ENCODE peak calls at places on chromosomes 4 and X, in eight cellular contexts. One of them, this sample, is unnamed.

GRCh38 chr4:6277935-6278800 is 8.5 kb downstream of the WFS1 start:
- DNase-seq in GM12865: no peak
- DNase-seq in progenitor cell of endocrine pancreas: no peak
- DNase-seq in Calu3: no peak
- DNase-seq in neural progenitor cell: no peak
- DNase-seq in GM20000: no peak
- DNase-seq in GM06990: no peak
- DNase-seq in fibroblast of lung: peak; percentile 3
- DNase-seq in this sample: no peak

GRCh38 chr4:87839309-87839946 is 6.7 kb downstream of the MEPE start:
- DNase-seq in fibroblast of lung: peak; percentile 37
- DNase-seq in GM20000: peak; percentile 42
- DNase-seq in neural progenitor cell: peak; percentile 56
- DNase-seq in GM06990: no peak
- DNase-seq in Calu3: no peak
- DNase-seq in progenitor cell of endocrine pancreas: no peak
- DNase-seq in GM12865: peak; percentile 45
- DNase-seq in this sample: no peak

GRCh38 chrX:52988985-52989917 is 30.9 kb upstream of the FAM156A start:
- DNase-seq in GM06990: no peak
- DNase-seq in progenitor cell of endocrine pancreas: no peak
- DNase-seq in neural progenitor cell: no peak
- DNase-seq in fibroblast of lung: peak; percentile 33
- DNase-seq in Calu3: peak; percentile 23
- DNase-seq in GM12865: no peak
- DNase-seq in GM20000: no peak
- DNase-seq in this sample: no peak

GRCh38 chrX:133482345-133483041 is 67.2 kb upstream of the GPC4 start:
- DNase-seq in GM06990: no peak
- DNase-seq in fibroblast of lung: peak; percentile 58
- DNase-seq in GM12865: no peak
- DNase-seq in progenitor cell of endocrine pancreas: no peak
- DNase-seq in neural progenitor cell: no peak
- DNase-seq in GM20000: no peak
- DNase-seq in Calu3: no peak
- DNase-seq in this sample: no peak

GRCh38 chr4:125739760-125740159 is 425.0 kb downstream of the FAT4 start:
- DNase-seq in GM20000: no peak
- DNase-seq in progenitor cell of endocrine pancreas: no peak
- DNase-seq in neural progenitor cell: no peak
- DNase-seq in GM12865: no peak
- DNase-seq in GM06990: no peak
- DNase-seq in Calu3: no peak
- DNase-seq in fibroblast of lung: peak; percentile 55
- DNase-seq in this sample: no peak

GRCh38 chrX:118727686-118728339 is 407 bp downstream of the IL13RA1 start:
- DNase-seq in fibroblast of lung: peak; percentile 36
- DNase-seq in GM12865: no peak
- DNase-seq in Calu3: peak; percentile 42
- DNase-seq in GM20000: no peak
- DNase-seq in progenitor cell of endocrine pancreas: no peak
- DNase-seq in GM06990: no peak
- DNase-seq in neural progenitor cell: peak; percentile 29
- DNase-seq in this sample: no peak

GRCh38 chrX:24424948-24425347 is 40.1 kb upstream of the PDK3 start:
- DNase-seq in GM20000: no peak
- DNase-seq in neural progenitor cell: no peak
- DNase-seq in GM06990: no peak
- DNase-seq in Calu3: no peak
- DNase-seq in fibroblast of lung: peak; percentile 35
- DNase-seq in progenitor cell of endocrine pancreas: no peak
- DNase-seq in GM12865: no peak
- DNase-seq in this sample: no peak

GRCh38 chr4:129532573-129532972 is 436.6 kb downstream of the C4orf33 start:
- DNase-seq in progenitor cell of endocrine pancreas: no peak
- DNase-seq in Calu3: no peak
- DNase-seq in GM20000: no peak
- DNase-seq in fibroblast of lung: no peak
- DNase-seq in neural progenitor cell: no peak
- DNase-seq in GM06990: no peak
- DNase-seq in GM12865: no peak
- DNase-seq in this sample: no peak

GRCh38 chr4:20878806-20879205 is 178.5 kb downstream of the PACRGL start:
- DNase-seq in GM20000: no peak
- DNase-seq in GM12865: no peak
- DNase-seq in Calu3: no peak
- DNase-seq in neural progenitor cell: peak; percentile 43
- DNase-seq in fibroblast of lung: no peak
- DNase-seq in GM06990: no peak
- DNase-seq in progenitor cell of endocrine pancreas: no peak
- DNase-seq in this sample: no peak

GRCh38 chr4:140851032-140851636 is 94.9 kb upstream of the TBC1D9 start:
- DNase-seq in GM12865: peak; percentile 76
- DNase-seq in GM20000: peak; percentile 62
- DNase-seq in neural progenitor cell: peak; percentile 80
- DNase-seq in GM06990: peak; percentile 22
- DNase-seq in fibroblast of lung: peak; percentile 43
- DNase-seq in progenitor cell of endocrine pancreas: peak; percentile 47
- DNase-seq in Calu3: peak; percentile 44
- DNase-seq in this sample: no peak

GRCh38 chr4:45946699-45947098 is 177.2 kb downstream of the GABRG1 start:
- DNase-seq in progenitor cell of endocrine pancreas: no peak
- DNase-seq in GM06990: no peak
- DNase-seq in fibroblast of lung: no peak
- DNase-seq in GM12865: no peak
- DNase-seq in Calu3: no peak
- DNase-seq in neural progenitor cell: no peak
- DNase-seq in GM20000: no peak
- DNase-seq in this sample: no peak

DNA sequence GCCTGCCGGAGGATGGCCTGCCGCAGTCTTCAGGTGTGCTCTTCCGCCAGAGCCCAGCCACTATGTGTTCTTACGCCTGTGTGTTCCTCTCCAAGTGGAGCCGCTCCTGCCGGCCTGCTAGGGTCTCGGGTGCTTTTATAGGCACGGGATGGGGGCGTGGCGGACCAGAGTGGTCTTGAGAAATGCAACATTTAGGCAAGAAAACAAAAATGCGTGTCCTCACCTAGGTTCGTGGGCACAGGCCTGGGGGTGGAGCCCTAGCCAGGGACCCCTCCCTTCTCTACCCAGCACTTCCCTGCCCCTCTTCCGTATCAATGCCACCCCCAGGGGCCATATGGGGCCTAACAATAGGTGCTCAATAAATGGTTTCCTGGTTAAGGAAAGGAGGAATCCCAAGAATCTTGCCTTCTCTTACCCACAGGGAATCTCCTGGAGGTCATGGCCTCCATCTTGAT is 34.4 kb upstream of the LRBA start:
- DNase-seq in GM20000: no peak
- DNase-seq in GM12865: no peak
- DNase-seq in progenitor cell of endocrine pancreas: no peak
- DNase-seq in fibroblast of lung: no peak
- DNase-seq in neural progenitor cell: peak; percentile 33
- DNase-seq in Calu3: no peak
- DNase-seq in GM06990: no peak
- DNase-seq in this sample: no peak
- TF ChIP-seq CTCF in GM20000: no peak
- TF ChIP-seq CTCF in GM12865: no peak
- TF ChIP-seq CTCF in progenitor cell of endocrine pancreas: no peak
- TF ChIP-seq CTCF in fibroblast of lung: no peak
- TF ChIP-seq CTCF in neural progenitor cell: no peak
- TF ChIP-seq CTCF in Calu3: no peak
- TF ChIP-seq CTCF in GM06990: no peak
- TF ChIP-seq CTCF in this sample: no peak

DNA sequence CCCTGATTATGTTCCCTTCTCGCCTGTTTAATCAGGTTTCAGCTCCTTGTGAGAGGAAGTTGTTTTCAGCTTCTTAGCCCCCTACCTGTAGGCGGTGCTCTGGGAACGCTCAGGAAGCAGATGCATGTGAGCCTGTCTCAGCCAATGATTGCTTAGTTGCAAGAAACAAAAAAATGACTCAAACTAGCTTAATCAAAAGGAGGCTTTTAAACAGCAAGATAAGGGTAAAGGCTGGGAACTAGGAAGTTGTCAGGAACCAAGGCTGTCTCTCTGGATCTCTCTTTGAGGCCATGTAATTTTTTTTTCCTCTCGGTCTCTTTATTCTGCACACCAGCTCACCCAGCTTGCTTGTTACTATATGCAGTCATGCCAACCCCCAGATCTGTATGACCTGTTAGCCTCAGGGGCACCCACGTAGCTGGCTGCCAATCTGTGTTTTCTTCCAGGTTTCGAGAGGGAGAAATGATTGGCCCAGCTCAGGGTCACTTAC is 109.1 kb downstream of the PTTG2 start:
- DNase-seq in progenitor cell of endocrine pancreas: peak; percentile 39
- DNase-seq in GM06990: no peak
- DNase-seq in neural progenitor cell: peak; percentile 74
- DNase-seq in fibroblast of lung: peak; percentile 86
- DNase-seq in Calu3: peak; percentile 64
- DNase-seq in GM20000: peak; percentile 34
- DNase-seq in GM12865: peak; percentile 67
- DNase-seq in this sample: no peak
- TF ChIP-seq CTCF in progenitor cell of endocrine pancreas: peak; percentile 70
- TF ChIP-seq CTCF in GM06990: peak; percentile 78
- TF ChIP-seq CTCF in neural progenitor cell: peak; percentile 73
- TF ChIP-seq CTCF in fibroblast of lung: peak; percentile 63
- TF ChIP-seq CTCF in Calu3: peak; percentile 28
- TF ChIP-seq CTCF in GM20000: peak; percentile 43
- TF ChIP-seq CTCF in GM12865: peak; percentile 50
- TF ChIP-seq CTCF in this sample: no peak

GRCh38 chr4:8497762-8498161 is 57.2 kb downstream of the TRMT44 start:
- DNase-seq in neural progenitor cell: no peak
- DNase-seq in GM06990: no peak
- DNase-seq in GM12865: no peak
- DNase-seq in Calu3: no peak
- DNase-seq in fibroblast of lung: no peak
- DNase-seq in progenitor cell of endocrine pancreas: no peak
- DNase-seq in GM20000: no peak
- DNase-seq in this sample: no peak

GRCh38 chr4:8493484-8493883 is 52.9 kb downstream of the TRMT44 start:
- DNase-seq in fibroblast of lung: no peak
- DNase-seq in progenitor cell of endocrine pancreas: no peak
- DNase-seq in GM12865: no peak
- DNase-seq in Calu3: no peak
- DNase-seq in GM06990: no peak
- DNase-seq in neural progenitor cell: no peak
- DNase-seq in GM20000: no peak
- DNase-seq in this sample: no peak

GRCh38 chr4:8495803-8496202 is 55.2 kb downstream of the TRMT44 start:
- DNase-seq in GM06990: no peak
- DNase-seq in fibroblast of lung: no peak
- DNase-seq in Calu3: no peak
- DNase-seq in GM12865: no peak
- DNase-seq in neural progenitor cell: no peak
- DNase-seq in GM20000: no peak
- DNase-seq in progenitor cell of endocrine pancreas: no peak
- DNase-seq in this sample: no peak

GRCh38 chr4:8494218-8494617 is 53.6 kb downstream of the TRMT44 start:
- DNase-seq in GM12865: no peak
- DNase-seq in GM06990: no peak
- DNase-seq in GM20000: no peak
- DNase-seq in neural progenitor cell: no peak
- DNase-seq in Calu3: no peak
- DNase-seq in fibroblast of lung: no peak
- DNase-seq in progenitor cell of endocrine pancreas: no peak
- DNase-seq in this sample: no peak

GRCh38 chr4:8494983-8495548 is 54.5 kb downstream of the TRMT44 start:
- DNase-seq in neural progenitor cell: no peak
- DNase-seq in fibroblast of lung: no peak
- DNase-seq in GM20000: no peak
- DNase-seq in GM06990: no peak
- DNase-seq in GM12865: no peak
- DNase-seq in Calu3: no peak
- DNase-seq in progenitor cell of endocrine pancreas: no peak
- DNase-seq in this sample: no peak
- TF ChIP-seq CTCF in neural progenitor cell: no peak
- TF ChIP-seq CTCF in fibroblast of lung: no peak
- TF ChIP-seq CTCF in GM20000: no peak
- TF ChIP-seq CTCF in GM06990: no peak
- TF ChIP-seq CTCF in GM12865: no peak
- TF ChIP-seq CTCF in Calu3: no peak
- TF ChIP-seq CTCF in progenitor cell of endocrine pancreas: no peak
- TF ChIP-seq CTCF in this sample: no peak

GRCh38 chr4:62531731-62532130 is 1331.6 kb downstream of the ADGRL3 start:
- DNase-seq in fibroblast of lung: no peak
- DNase-seq in Calu3: no peak
- DNase-seq in GM12865: peak; percentile 0
- DNase-seq in progenitor cell of endocrine pancreas: no peak
- DNase-seq in GM06990: no peak
- DNase-seq in neural progenitor cell: peak; percentile 46
- DNase-seq in GM20000: no peak
- DNase-seq in this sample: no peak
- TF ChIP-seq CTCF in fibroblast of lung: no peak
- TF ChIP-seq CTCF in Calu3: no peak
- TF ChIP-seq CTCF in GM12865: no peak
- TF ChIP-seq CTCF in progenitor cell of endocrine pancreas: peak; percentile 20
- TF ChIP-seq CTCF in GM06990: no peak
- TF ChIP-seq CTCF in neural progenitor cell: peak; percentile 23
- TF ChIP-seq CTCF in GM20000: no peak
- TF ChIP-seq CTCF in this sample: no peak

This sample was measured in natural killer cell.